ENCODE peak calls at places on chromosomes 12 and 14, in six cellular contexts. D, J, K, T, A and Z are unnamed samples.

GRCh38 chr12:57904426-57904825 is 36.9 kb upstream of the ATP23 start:
- DNase-seq in J (no peak), A (no peak), K (no peak), D (no peak), T (no peak), Z (no peak)

GRCh38 chr12:105100207-105100985 is 7.1 kb upstream of the WASHC4 start:
- DNase-seq in T (no peak), J (no peak), K (no peak), D (peak; percentile 81), A (no peak), Z (no peak)

GRCh38 chr14:104395941-104396681 is 183.5 kb upstream of the C14orf180 start:
- DNase-seq in A (no peak), J (no peak), K (no peak), T (no peak), D (no peak), Z (no peak)

GRCh38 chr12:94059394-94060368 is 88.7 kb upstream of the PLXNC1 start:
- DNase-seq in K (peak; percentile 17), T (no peak), D (no peak), A (no peak), J (no peak), Z (no peak)

GRCh38 chr14:100962494-100962893 is 59.0 kb upstream of the RTL1 start:
- DNase-seq in D (no peak), K (no peak), T (no peak), A (no peak), J (no peak), Z (no peak)

GRCh38 chr14:81276699-81277069 is 55.9 kb upstream of the GTF2A1 start:
- DNase-seq in J (no peak), D (no peak), T (no peak), K (peak; percentile 65), A (no peak), Z (no peak)

GRCh38 chr14:63027719-63028118 is 17.5 kb downstream of the KCNH5 start:
- DNase-seq in D (peak; percentile 42), K (no peak), T (no peak), J (no peak), A (no peak), Z (no peak)

GRCh38 chr14:61695695-61696527 is 598 bp downstream of the HIF1A start:
- DNase-seq in J (peak; percentile 2), A (peak; percentile 40), K (peak; percentile 45), D (peak; percentile 59), T (no peak), Z (no peak)

GRCh38 chr12:24728366-24728765 is 220.5 kb downstream of the BCAT1 start:
- DNase-seq in D (peak; percentile 72), K (peak; percentile 18), T (no peak), A (no peak), J (no peak), Z (no peak)

GRCh38 chr12:54958048-54958658 is 26.4 kb downstream of the TESPA1 start:
- DNase-seq in D (peak; percentile 81), K (peak; percentile 39), A (peak; percentile 57), J (peak; percentile 4), T (no peak), Z (no peak)

GRCh38 chr12:102504871-102505270 is 24.5 kb upstream of the IGF1 start:
- DNase-seq in J (no peak), D (no peak), A (no peak), T (no peak), K (no peak), Z (no peak)

GRCh38 chr12:109610523-109610922 is 36.9 kb downstream of the MVK start:
- DNase-seq in K (no peak), T (no peak), J (no peak), A (no peak), D (no peak), Z (no peak)

GRCh38 chr12:109613611-109614455 is 40.2 kb downstream of the MVK start:
- DNase-seq in K (no peak), D (no peak), A (no peak), J (no peak), T (no peak), Z (no peak)

GRCh38 chr12:109611223-109611622 is 37.6 kb downstream of the MVK start:
- DNase-seq in A (no peak), T (no peak), D (no peak), J (no peak), K (no peak), Z (no peak)

GRCh38 chr12:109612003-109612402 is 38.4 kb downstream of the MVK start:
- DNase-seq in J (no peak), T (no peak), A (no peak), D (no peak), K (no peak), Z (no peak)

GRCh38 chr12:109612975-109613502 is 39.4 kb downstream of the MVK start:
- DNase-seq in D (no peak), T (no peak), J (no peak), A (no peak), K (peak; percentile 41), Z (no peak)
- TF ChIP-seq CTCF in D (no peak), T (peak; percentile 16), J (no peak), A (no peak), K (peak; percentile 63), Z (peak; percentile 51)

GRCh38 chr14:78698991-78699390 is 528.8 kb downstream of the NRXN3 start:
- DNase-seq in J (no peak), T (no peak), D (no peak), A (no peak), K (no peak), Z (no peak)

GRCh38 chr14:78700236-78700635 is 530.1 kb downstream of the NRXN3 start:
- DNase-seq in A (no peak), K (no peak), D (no peak), J (no peak), T (no peak), Z (no peak)

GRCh38 chr14:78701246-78701645 is 531.1 kb downstream of the NRXN3 start:
- DNase-seq in A (no peak), J (no peak), T (no peak), D (no peak), K (no peak), Z (no peak)

GRCh38 chr14:78697341-78697740 is 527.2 kb downstream of the NRXN3 start:
- DNase-seq in K (peak; percentile 6), A (no peak), D (peak; percentile 19), T (no peak), J (no peak), Z (peak; percentile 7)
- H3K4me3 ChIP-seq in K (no peak overlapping the region), A (no peak overlapping the region), D (no peak overlapping the region), T (no peak overlapping the region), J (no peak overlapping the region), Z (no peak overlapping the region)

GRCh38 chr12:27840229-27840999 is 60.4 kb upstream of the MANSC4 start:
- DNase-seq in J (no peak), T (no peak), D (peak; percentile 42), A (no peak), K (no peak), Z (no peak)
- TF ChIP-seq CTCF in J (no peak), T (peak; percentile 28), D (peak; percentile 22), A (no peak), K (no peak), Z (peak; percentile 36)

GRCh38 chr12:103952497-103952896 is 13.2 kb upstream of the TDG start:
- DNase-seq in K (no peak), T (no peak), D (no peak), A (no peak), J (no peak), Z (no peak)
- H3K4me3 ChIP-seq in K (no peak overlapping the region), T (no peak overlapping the region), D (no peak overlapping the region), A (no peak overlapping the region), J (no peak overlapping the region), Z (no peak overlapping the region)

GRCh38 chr12:13000935-13001724 is 1.1 kb upstream of the HEBP1 start:
- DNase-seq in K (peak; percentile 23), A (no peak), T (no peak), D (peak; percentile 48), J (no peak), Z (no peak)
- TF ChIP-seq CTCF in K (peak; percentile 47), A (no peak), T (peak; percentile 46), D (peak; percentile 13), J (no peak), Z (peak; percentile 19)

DNA sequence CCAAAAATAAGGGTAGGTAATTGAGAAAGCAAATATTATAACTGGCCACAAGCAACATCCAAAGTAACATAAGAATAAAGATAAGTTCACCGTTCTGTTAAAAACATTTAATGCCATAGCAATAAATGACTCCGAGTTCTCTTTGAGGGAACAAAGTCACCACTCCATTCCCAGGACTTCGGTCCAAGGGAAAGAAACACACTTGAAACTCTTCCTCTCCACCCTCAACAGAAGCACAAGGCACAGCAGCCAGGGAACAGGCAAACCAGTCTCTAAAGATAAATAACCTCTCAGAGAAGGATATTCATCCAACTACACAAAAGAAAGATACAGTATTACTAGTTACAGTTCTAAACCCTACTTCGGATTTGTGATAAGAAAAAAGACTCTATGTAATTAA is 2.5 kb downstream of the SETD3 start:
- DNase-seq in J (no peak), D (no peak), T (no peak), K (no peak), A (no peak), Z (no peak)
- H3K4me3 ChIP-seq in J (no peak overlapping the region), D (no peak overlapping the region), T (no peak overlapping the region), K (peak overlapping the region; percentile 88), A (no peak overlapping the region), Z (peak overlapping the region; percentile 77)